ENCODE peak calls at places on chromosome 3, in five cellular contexts. O is NCI-H1436, J is keratinocyte, B is stomach, K is GM04504. L is an unnamed sample.

GRCh38 chr3:177724020-177724638 is 526.8 kb upstream of the TBL1XR1 start:
- DNase-seq in O (no peak), J (no peak), B (peak), K (no peak), L (no peak)

GRCh38 chr3:62065985-62066693 is 307.2 kb downstream of the FEZF2 start:
- DNase-seq in J (no peak), O (no peak), B (no peak), K (peak), L (no peak)

GRCh38 chr3:177453087-177453844 is 256.0 kb upstream of the TBL1XR1 start:
- DNase-seq in O (no peak), J (no peak), K (no peak), B (no peak), L (no peak)

GRCh38 chr3:133256787-133257483 is 142.9 kb upstream of the BFSP2 start:
- DNase-seq in J (no peak), K (no peak), B (no peak), O (no peak), L (no peak)

GRCh38 chr3:194687638-194688206 is 2.0 kb downstream of the FAM43A start:
- DNase-seq in J (no peak), O (peak), K (no peak), B (peak), L (no peak)

GRCh38 chr3:187274977-187275338 is 16.6 kb downstream of the MASP1 start:
- DNase-seq in B (no peak), O (no peak), K (no peak), J (no peak), L (no peak)

GRCh38 chr3:184780981-184781515 is 30.9 kb upstream of the VPS8 start:
- DNase-seq in O (no peak), K (no peak), B (no peak), J (no peak), L (no peak)

GRCh38 chr3:187130346-187131066 is 8.8 kb downstream of the RPL39L start:
- DNase-seq in J (no peak), B (no peak), K (no peak), O (no peak), L (no peak)

GRCh38 chr3:48194446-48195071 is 6.3 kb upstream of the CDC25A start:
- DNase-seq in J (no peak), B (peak), O (peak), K (peak), L (no peak)

GRCh38 chr3:66485291-66485968 is 15.4 kb downstream of the LRIG1 start:
- DNase-seq in O (no peak), K (no peak), J (no peak), B (no peak), L (peak)

GRCh38 chr3:1578105-1578833 is 485.4 kb downstream of the CNTN6 start:
- DNase-seq in J (no peak), O (no peak), B (no peak), K (no peak), L (no peak)

GRCh38 chr3:60675424-60675823 is 575.8 kb downstream of the FHIT start:
- DNase-seq in O (no peak), J (no peak), K (no peak), B (no peak), L (no peak)

GRCh38 chr3:197380786-197381185 is 82.4 kb upstream of the DLG1 start:
- DNase-seq in J (no peak), B (no peak), K (no peak), O (no peak), L (no peak)

GRCh38 chr3:354433-354832 is 157.9 kb downstream of the CHL1 start:
- DNase-seq in O (peak), J (no peak), B (no peak), K (peak), L (no peak)

GRCh38 chr3:194168994-194169393 is 33.0 kb downstream of the HES1 start:
- DNase-seq in O (no peak), K (no peak), B (no peak), J (no peak), L (no peak)

GRCh38 chr3:42970976-42971772 is 7.9 kb upstream of the GASK1A start:
- DNase-seq in J (no peak), B (no peak), O (no peak), K (no peak), L (no peak)

GRCh38 chr3:71026634-71027578 is 556.6 kb downstream of the FOXP1 start:
- DNase-seq in O (no peak), J (no peak), B (no peak), K (no peak), L (no peak)

GRCh38 chr3:155323063-155323666 is 29.7 kb upstream of the STRIT1 start:
- DNase-seq in O (peak), J (peak), B (no peak), K (peak), L (peak)

GRCh38 chr3:138439646-138440045 is 5.2 kb downstream of the ESYT3 start:
- DNase-seq in O (no peak), B (no peak), J (no peak), K (no peak), L (no peak)

GRCh38 chr3:46673151-46674030 is 20.1 kb downstream of the ALS2CL start:
- DNase-seq in K (no peak), B (no peak), J (no peak), O (no peak), L (no peak)

GRCh38 chr3:128484404-128485282 is 8.4 kb downstream of the GATA2 start:
- DNase-seq in O (no peak), J (no peak), K (no peak), B (no peak), L (no peak)

GRCh38 chr3:79515072-79515471 is 252.7 kb downstream of the ROBO1 start:
- DNase-seq in J (no peak), K (no peak), O (no peak), B (no peak), L (no peak)

GRCh38 chr3:24686764-24687163 is 192.1 kb upstream of the THRB start:
- DNase-seq in K (peak), J (no peak), O (no peak), B (no peak), L (peak)

GRCh38 chr3:140290105-140290504 is 355.1 kb downstream of the CLSTN2 start:
- DNase-seq in J (no peak), K (no peak), B (no peak), O (no peak), L (no peak)